ENCODE peak calls at places on chromosomes 7 and 10, in five cellular contexts. One of them, this sample, is unnamed.

GRCh38 chr10:1116696-1117254 is 60.6 kb downstream of the WDR37 start:
- DNase-seq in HepG2: no peak
- DNase-seq in mammary epithelial cell: no peak
- DNase-seq in neuronal stem cell: no peak
- DNase-seq in kidney: no peak
- DNase-seq in this sample: peak

GRCh38 chr7:35424869-35425495 is 171.1 kb upstream of the TBX20 start:
- DNase-seq in HepG2: peak
- DNase-seq in mammary epithelial cell: peak
- DNase-seq in neuronal stem cell: peak
- DNase-seq in kidney: no peak
- DNase-seq in this sample: peak

GRCh38 chr10:65176994-65177393 is 1655.8 kb downstream of the REEP3 start:
- DNase-seq in HepG2: no peak
- DNase-seq in mammary epithelial cell: no peak
- DNase-seq in neuronal stem cell: no peak
- DNase-seq in kidney: no peak
- DNase-seq in this sample: no peak

GRCh38 chr7:38630720-38631673 is at the start of gene AMPH:
- DNase-seq in HepG2: no peak
- DNase-seq in mammary epithelial cell: peak
- DNase-seq in neuronal stem cell: peak
- DNase-seq in kidney: peak
- DNase-seq in this sample: peak

GRCh38 chr10:108574233-108574632 is 1349.1 kb downstream of the XPNPEP1 start:
- DNase-seq in HepG2: no peak
- DNase-seq in mammary epithelial cell: no peak
- DNase-seq in neuronal stem cell: no peak
- DNase-seq in kidney: no peak
- DNase-seq in this sample: no peak

GRCh38 chr10:114053946-114054345 is 10.3 kb downstream of the ADRB1 start:
- DNase-seq in HepG2: no peak
- DNase-seq in mammary epithelial cell: no peak
- DNase-seq in neuronal stem cell: no peak
- DNase-seq in kidney: no peak
- DNase-seq in this sample: no peak

GRCh38 chr7:78912781-78913180 is 540.7 kb downstream of the MAGI2 start:
- DNase-seq in HepG2: no peak
- DNase-seq in mammary epithelial cell: no peak
- DNase-seq in neuronal stem cell: no peak
- DNase-seq in kidney: no peak
- DNase-seq in this sample: no peak

GRCh38 chr7:46525876-46526275 is 604.8 kb upstream of the IGFBP3 start:
- DNase-seq in HepG2: no peak
- DNase-seq in mammary epithelial cell: no peak
- DNase-seq in neuronal stem cell: no peak
- DNase-seq in kidney: no peak
- DNase-seq in this sample: no peak

GRCh38 chr7:49577576-49577975 is 195.9 kb upstream of the VWC2 start:
- DNase-seq in HepG2: no peak
- DNase-seq in mammary epithelial cell: no peak
- DNase-seq in neuronal stem cell: no peak
- DNase-seq in kidney: no peak
- DNase-seq in this sample: no peak

GRCh38 chr10:117439243-117439912 is 64.1 kb upstream of the PDZD8 start:
- DNase-seq in HepG2: no peak
- DNase-seq in mammary epithelial cell: peak
- DNase-seq in neuronal stem cell: no peak
- DNase-seq in kidney: no peak
- DNase-seq in this sample: no peak

GRCh38 chr10:108521827-108522503 is 1357.5 kb upstream of the SORCS1 start:
- DNase-seq in HepG2: no peak
- DNase-seq in mammary epithelial cell: no peak
- DNase-seq in neuronal stem cell: no peak
- DNase-seq in kidney: no peak
- DNase-seq in this sample: peak

GRCh38 chr10:94439275-94439861 is 37.0 kb downstream of the TBC1D12 start:
- DNase-seq in HepG2: no peak
- DNase-seq in mammary epithelial cell: peak
- DNase-seq in neuronal stem cell: no peak
- DNase-seq in kidney: no peak
- DNase-seq in this sample: peak

GRCh38 chr10:125017547-125018298 is 75.8 kb downstream of the ZRANB1 start:
- DNase-seq in HepG2: no peak
- DNase-seq in mammary epithelial cell: no peak
- DNase-seq in neuronal stem cell: no peak
- DNase-seq in kidney: peak
- DNase-seq in this sample: no peak

GRCh38 chr10:46520941-46521340 is 35.5 kb downstream of the GPRIN2 start:
- DNase-seq in HepG2: no peak
- DNase-seq in mammary epithelial cell: peak
- DNase-seq in neuronal stem cell: no peak
- DNase-seq in kidney: peak
- DNase-seq in this sample: peak

GRCh38 chr7:50467817-50468610 is 17.9 kb upstream of the FIGNL1 start:
- DNase-seq in HepG2: peak
- DNase-seq in mammary epithelial cell: peak
- DNase-seq in neuronal stem cell: peak
- DNase-seq in kidney: peak
- DNase-seq in this sample: peak

GRCh38 chr10:23065549-23065948 is 29.8 kb upstream of the MSRB2 start:
- DNase-seq in HepG2: peak
- DNase-seq in mammary epithelial cell: peak
- DNase-seq in neuronal stem cell: no peak
- DNase-seq in kidney: peak
- DNase-seq in this sample: no peak

GRCh38 chr7:17680026-17680425 is 260.3 kb downstream of the SNX13 start:
- DNase-seq in HepG2: no peak
- DNase-seq in mammary epithelial cell: peak
- DNase-seq in neuronal stem cell: peak
- DNase-seq in kidney: peak
- DNase-seq in this sample: peak

GRCh38 chr10:96858038-96858705 is 26.1 kb downstream of the LCOR start:
- DNase-seq in HepG2: no peak
- DNase-seq in mammary epithelial cell: no peak
- DNase-seq in neuronal stem cell: no peak
- DNase-seq in kidney: no peak
- DNase-seq in this sample: no peak

GRCh38 chr7:41007351-41007751 is 695.5 kb downstream of the INHBA start:
- DNase-seq in HepG2: no peak
- DNase-seq in mammary epithelial cell: no peak
- DNase-seq in neuronal stem cell: no peak
- DNase-seq in kidney: no peak
- DNase-seq in this sample: no peak

GRCh38 chr7:149780636-149781419 is 7.4 kb upstream of the ZNF467 start:
- DNase-seq in HepG2: no peak
- DNase-seq in mammary epithelial cell: no peak
- DNase-seq in neuronal stem cell: no peak
- DNase-seq in kidney: peak
- DNase-seq in this sample: no peak

GRCh38 chr7:46202379-46202778 is 281.3 kb upstream of the IGFBP3 start:
- DNase-seq in HepG2: no peak
- DNase-seq in mammary epithelial cell: no peak
- DNase-seq in neuronal stem cell: no peak
- DNase-seq in kidney: no peak
- DNase-seq in this sample: no peak

GRCh38 chr10:61135276-61135721 is 191.3 kb upstream of the RHOBTB1 start:
- DNase-seq in HepG2: no peak
- DNase-seq in mammary epithelial cell: no peak
- DNase-seq in neuronal stem cell: no peak
- DNase-seq in kidney: no peak
- DNase-seq in this sample: peak
- H3K9ac ChIP-seq in HepG2: no peak
- H3K9ac ChIP-seq in mammary epithelial cell: no peak
- H3K9ac ChIP-seq in neuronal stem cell: no peak
- H3K9ac ChIP-seq in kidney: no peak
- H3K9ac ChIP-seq in this sample: no peak

GRCh38 chr7:2897023-2897422 is 52.9 kb upstream of the GNA12 start:
- DNase-seq in HepG2: no peak
- DNase-seq in mammary epithelial cell: no peak
- DNase-seq in neuronal stem cell: no peak
- DNase-seq in kidney: no peak
- DNase-seq in this sample: peak
- H3K9ac ChIP-seq in HepG2: no peak
- H3K9ac ChIP-seq in mammary epithelial cell: no peak
- H3K9ac ChIP-seq in neuronal stem cell: no peak
- H3K9ac ChIP-seq in kidney: no peak
- H3K9ac ChIP-seq in this sample: no peak

DNA sequence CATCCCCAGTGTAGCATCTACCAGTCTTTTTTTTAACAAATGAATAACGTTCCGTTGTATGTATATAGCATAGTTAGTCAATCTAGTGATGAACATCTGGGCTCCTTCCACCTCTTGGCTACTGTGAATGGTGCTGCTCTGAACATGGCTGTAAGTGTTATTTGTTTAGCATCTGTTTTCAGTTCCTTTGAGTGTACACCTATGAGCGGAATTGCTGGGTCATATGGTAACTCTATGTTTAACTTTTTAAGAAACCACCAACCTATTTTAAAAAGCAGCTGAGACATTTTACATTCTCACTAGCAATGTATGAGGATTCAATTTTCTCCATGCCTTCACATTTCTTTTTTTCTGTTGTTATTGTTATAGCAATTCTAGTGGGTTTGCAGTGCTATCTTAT is 178.2 kb downstream of the DNAJC1 start:
- DNase-seq in HepG2: no peak
- DNase-seq in mammary epithelial cell: no peak
- DNase-seq in neuronal stem cell: no peak
- DNase-seq in kidney: no peak
- DNase-seq in this sample: no peak
- H3K9ac ChIP-seq in HepG2: no peak
- H3K9ac ChIP-seq in mammary epithelial cell: no peak
- H3K9ac ChIP-seq in neuronal stem cell: no peak
- H3K9ac ChIP-seq in kidney: no peak
- H3K9ac ChIP-seq in this sample: no peak

GRCh38 chr7:142796001-142796500 is 25.3 kb downstream of the PRSS2 start:
- DNase-seq in HepG2: no peak
- DNase-seq in mammary epithelial cell: no peak
- DNase-seq in neuronal stem cell: no peak
- DNase-seq in kidney: no peak
- DNase-seq in this sample: no peak
- H3K9ac ChIP-seq in HepG2: no peak
- H3K9ac ChIP-seq in mammary epithelial cell: no peak
- H3K9ac ChIP-seq in neuronal stem cell: no peak
- H3K9ac ChIP-seq in kidney: no peak
- H3K9ac ChIP-seq in this sample: no peak

GRCh38 chr7:27208998-27209397 is 9.1 kb upstream of the HOXA13 start:
- DNase-seq in HepG2: no peak
- DNase-seq in mammary epithelial cell: no peak
- DNase-seq in neuronal stem cell: no peak
- DNase-seq in kidney: no peak
- DNase-seq in this sample: no peak

GRCh38 chr7:27210441-27211083 is 10.7 kb upstream of the HOXA13 start:
- DNase-seq in HepG2: no peak
- DNase-seq in mammary epithelial cell: peak
- DNase-seq in neuronal stem cell: no peak
- DNase-seq in kidney: no peak
- DNase-seq in this sample: peak

GRCh38 chr7:27211084-27211446 is 11.2 kb upstream of the HOXA13 start:
- DNase-seq in HepG2: no peak
- DNase-seq in mammary epithelial cell: no peak
- DNase-seq in neuronal stem cell: no peak
- DNase-seq in kidney: no peak
- DNase-seq in this sample: no peak

GRCh38 chr7:27211694-27212316 is 11.9 kb upstream of the HOXA13 start:
- DNase-seq in HepG2: no peak
- DNase-seq in mammary epithelial cell: no peak
- DNase-seq in neuronal stem cell: no peak
- DNase-seq in kidney: no peak
- DNase-seq in this sample: no peak

DNA sequence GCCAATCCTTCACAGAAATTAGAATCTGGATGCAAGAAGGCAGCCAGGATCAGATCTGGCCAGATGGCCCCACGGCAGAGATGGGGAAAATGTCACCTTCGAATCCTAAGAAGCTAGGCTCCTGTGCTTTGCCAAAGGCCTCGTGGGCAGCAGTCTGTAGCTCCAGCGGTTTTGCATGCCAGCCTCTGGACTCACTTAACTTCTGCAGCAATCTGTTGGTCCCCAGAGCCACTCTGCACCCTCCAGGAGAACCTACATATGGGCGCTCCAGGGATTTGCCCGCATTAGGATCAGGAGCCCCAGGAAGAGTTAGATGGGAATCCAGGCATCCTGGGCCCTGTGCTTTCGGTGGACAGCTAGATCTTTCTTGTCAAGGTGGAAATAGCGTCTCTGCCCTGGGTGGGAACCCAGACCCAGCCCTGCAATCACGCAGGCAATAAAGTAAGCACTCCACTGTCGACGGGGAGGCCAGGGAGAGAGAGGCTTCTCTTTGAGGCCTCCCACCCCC is 10.1 kb upstream of the HOXA13 start:
- DNase-seq in HepG2: no peak
- DNase-seq in mammary epithelial cell: no peak
- DNase-seq in neuronal stem cell: no peak
- DNase-seq in kidney: no peak
- DNase-seq in this sample: no peak
- H3K9ac ChIP-seq in HepG2: no peak
- H3K9ac ChIP-seq in mammary epithelial cell: no peak
- H3K9ac ChIP-seq in neuronal stem cell: no peak
- H3K9ac ChIP-seq in kidney: no peak
- H3K9ac ChIP-seq in this sample: no peak

GRCh38 chr10:8064436-8064835 is 9.9 kb downstream of the GATA3 start:
- DNase-seq in HepG2: no peak
- DNase-seq in mammary epithelial cell: no peak
- DNase-seq in neuronal stem cell: no peak
- DNase-seq in kidney: no peak
- DNase-seq in this sample: no peak
- H3K9ac ChIP-seq in HepG2: no peak
- H3K9ac ChIP-seq in mammary epithelial cell: no peak
- H3K9ac ChIP-seq in neuronal stem cell: no peak
- H3K9ac ChIP-seq in kidney: no peak
- H3K9ac ChIP-seq in this sample: no peak

This sample was measured in endodermal cell.